ENCODE peak calls at places on chromosomes 7 and 10, in ten cellular contexts. O, Z, H, I, W, D, R, N, E and L are unnamed samples.

GRCh38 chr10:21516270-21517131 is 9.0 kb downstream of the SKIDA1 start:
- DNase-seq in O (peak), Z (peak), H (no peak), I (peak), W (peak), D (peak), R (peak), N (no peak), E (no peak), L (peak)

GRCh38 chr7:75762350-75762917 is 9.6 kb downstream of the CCL26 start:
- DNase-seq in O (no peak), Z (peak), H (peak), I (no peak), W (peak), D (no peak), R (peak), N (no peak), E (peak), L (peak)

GRCh38 chr10:96044686-96045085 is 1.3 kb downstream of the CCNJ start:
- DNase-seq in O (no peak), Z (no peak), H (no peak), I (peak), W (no peak), D (no peak), R (no peak), N (no peak), E (no peak), L (no peak)

GRCh38 chr10:80909254-80909653 is 371.6 kb downstream of the SH2D4B start:
- DNase-seq in O (no peak), Z (no peak), H (no peak), I (no peak), W (no peak), D (no peak), R (no peak), N (no peak), E (no peak), L (no peak)

GRCh38 chr7:133873187-133873586 is 254.0 kb upstream of the LRGUK start:
- DNase-seq in O (no peak), Z (no peak), H (no peak), I (no peak), W (no peak), D (no peak), R (no peak), N (no peak), E (no peak), L (no peak)

GRCh38 chr10:129963076-129963830 is 821 bp downstream of the EBF3 start:
- DNase-seq in O (no peak), Z (no peak), H (no peak), I (no peak), W (peak), D (no peak), R (peak), N (no peak), E (no peak), L (peak)

GRCh38 chr7:69599879-69600764 is 1.8 kb downstream of the AUTS2 start:
- DNase-seq in O (no peak), Z (peak), H (no peak), I (no peak), W (peak), D (peak), R (peak), N (no peak), E (no peak), L (peak)

GRCh38 chr10:119268871-119269506 is 61.6 kb downstream of the GRK5 start:
- DNase-seq in O (peak), Z (peak), H (no peak), I (peak), W (no peak), D (peak), R (peak), N (peak), E (peak), L (no peak)

GRCh38 chr7:91636129-91636724 is 244.3 kb downstream of the MTERF1 start:
- DNase-seq in O (no peak), Z (no peak), H (no peak), I (peak), W (no peak), D (no peak), R (no peak), N (no peak), E (no peak), L (peak)

GRCh38 chr10:3045471-3046209 is 21.7 kb upstream of the PFKP start:
- DNase-seq in O (no peak), Z (no peak), H (no peak), I (no peak), W (no peak), D (peak), R (no peak), N (no peak), E (no peak), L (no peak)

GRCh38 chr7:98360221-98361124 is 40.4 kb downstream of the BAIAP2L1 start:
- DNase-seq in O (no peak), Z (no peak), H (no peak), I (no peak), W (no peak), D (no peak), R (no peak), N (no peak), E (no peak), L (no peak)

GRCh38 chr10:92419740-92420553 is 129.0 kb downstream of the MARCHF5 start:
- DNase-seq in O (no peak), Z (peak), H (no peak), I (peak), W (no peak), D (peak), R (peak), N (no peak), E (no peak), L (no peak)

GRCh38 chr7:8037151-8037550 is 68.6 kb downstream of the GLCCI1 start:
- DNase-seq in O (no peak), Z (no peak), H (no peak), I (no peak), W (no peak), D (no peak), R (no peak), N (no peak), E (no peak), L (no peak)

GRCh38 chr10:62050941-62051433 is 149.5 kb downstream of the ARID5B start:
- DNase-seq in O (peak), Z (peak), H (peak), I (peak), W (no peak), D (peak), R (peak), N (peak), E (peak), L (no peak)

GRCh38 chr7:1700536-1701333 is 30.7 kb downstream of the ELFN1 start:
- DNase-seq in O (no peak), Z (no peak), H (no peak), I (no peak), W (no peak), D (no peak), R (no peak), N (no peak), E (no peak), L (no peak)

GRCh38 chr10:66505003-66505707 is 420.7 kb upstream of the LRRTM3 start:
- DNase-seq in O (no peak), Z (no peak), H (no peak), I (no peak), W (no peak), D (no peak), R (no peak), N (no peak), E (no peak), L (no peak)

GRCh38 chr7:78769551-78770101 is 683.8 kb downstream of the MAGI2 start:
- DNase-seq in O (no peak), Z (peak), H (no peak), I (no peak), W (peak), D (no peak), R (peak), N (no peak), E (no peak), L (no peak)

GRCh38 chr10:5563991-5564536 is 39.3 kb downstream of the CALML3 start:
- DNase-seq in O (peak), Z (no peak), H (no peak), I (peak), W (no peak), D (peak), R (no peak), N (peak), E (no peak), L (no peak)

GRCh38 chr7:47074702-47075153 is 507.2 kb downstream of the TNS3 start:
- DNase-seq in O (no peak), Z (no peak), H (no peak), I (no peak), W (no peak), D (peak), R (no peak), N (no peak), E (no peak), L (no peak)

GRCh38 chr7:129168219-129168991 is 20.0 kb upstream of the SMO start:
- DNase-seq in O (no peak), Z (no peak), H (no peak), I (no peak), W (no peak), D (no peak), R (no peak), N (no peak), E (peak), L (no peak)

GRCh38 chr7:130273081-130273699 is 6.5 kb downstream of the CPA2 start:
- DNase-seq in O (peak), Z (no peak), H (no peak), I (peak), W (peak), D (peak), R (no peak), N (no peak), E (no peak), L (no peak)

GRCh38 chr7:70525991-70526390 is 606.0 kb upstream of the GALNT17 start:
- DNase-seq in O (no peak), Z (no peak), H (no peak), I (no peak), W (no peak), D (no peak), R (no peak), N (no peak), E (no peak), L (no peak)

GRCh38 chr10:110226926-110227641 is 19.7 kb downstream of the MXI1 start:
- DNase-seq in O (peak), Z (peak), H (no peak), I (peak), W (peak), D (peak), R (peak), N (peak), E (no peak), L (peak)

GRCh38 chr10:102392306-102392705 is 3.2 kb upstream of the NFKB2 start:
- DNase-seq in O (no peak), Z (no peak), H (no peak), I (no peak), W (no peak), D (no peak), R (no peak), N (no peak), E (no peak), L (no peak)

GRCh38 chr10:104614245-104614831 is 26.8 kb upstream of the SORCS3 start:
- DNase-seq in O (no peak), Z (peak), H (no peak), I (peak), W (no peak), D (no peak), R (peak), N (no peak), E (no peak), L (no peak)

GRCh38 chr10:59880976-59881510 is 25.3 kb downstream of the CCDC6 start:
- DNase-seq in O (peak), Z (no peak), H (no peak), I (peak), W (no peak), D (no peak), R (peak), N (no peak), E (no peak), L (no peak)

GRCh38 chr10:31836569-31837406 is 91.8 kb downstream of the ARHGAP12 start:
- DNase-seq in O (no peak), Z (peak), H (no peak), I (peak), W (no peak), D (no peak), R (peak), N (no peak), E (peak), L (peak)

GRCh38 chr10:51651063-51651462 is 48.3 kb downstream of the CSTF2T start:
- DNase-seq in O (no peak), Z (no peak), H (no peak), I (no peak), W (no peak), D (no peak), R (no peak), N (no peak), E (no peak), L (no peak)

GRCh38 chr10:60444494-60445064 is 54.9 kb upstream of the ANK3 start:
- DNase-seq in O (no peak), Z (no peak), H (no peak), I (no peak), W (no peak), D (no peak), R (no peak), N (no peak), E (no peak), L (no peak)

GRCh38 chr7:41148521-41148951 is 554.4 kb downstream of the INHBA start:
- DNase-seq in O (no peak), Z (no peak), H (peak), I (no peak), W (no peak), D (no peak), R (no peak), N (no peak), E (no peak), L (peak)

GRCh38 chr10:70898687-70899086 is 10.3 kb upstream of the PCBD1 start:
- DNase-seq in O (no peak), Z (no peak), H (no peak), I (no peak), W (no peak), D (no peak), R (no peak), N (no peak), E (no peak), L (no peak)

GRCh38 chr7:138843632-138844580 is 45.9 kb upstream of the ATP6V0A4 start:
- DNase-seq in O (no peak), Z (no peak), H (no peak), I (no peak), W (no peak), D (no peak), R (no peak), N (no peak), E (no peak), L (no peak)

GRCh38 chr7:3835102-3835501 is 534.0 kb downstream of the SDK1 start:
- DNase-seq in O (no peak), Z (no peak), H (no peak), I (no peak), W (no peak), D (no peak), R (no peak), N (no peak), E (no peak), L (no peak)

GRCh38 chr10:121823993-121824463 is 103.8 kb downstream of the ATE1 start:
- DNase-seq in O (no peak), Z (peak), H (no peak), I (no peak), W (peak), D (no peak), R (peak), N (no peak), E (peak), L (peak)

GRCh38 chr7:117010375-117011133 is 57.3 kb downstream of the ST7 start:
- DNase-seq in O (no peak), Z (no peak), H (no peak), I (peak), W (no peak), D (no peak), R (peak), N (no peak), E (no peak), L (no peak)

GRCh38 chr7:152366662-152367061 is 69.1 kb downstream of the KMT2C start:
- DNase-seq in O (no peak), Z (no peak), H (no peak), I (no peak), W (no peak), D (peak), R (no peak), N (no peak), E (no peak), L (no peak)

GRCh38 chr10:76034236-76035009 is 603.0 kb downstream of the LRMDA start:
- DNase-seq in O (no peak), Z (no peak), H (no peak), I (no peak), W (peak), D (peak), R (no peak), N (no peak), E (no peak), L (no peak)

GRCh38 chr7:150722403-150723065 is 6.1 kb downstream of the GIMAP1 start:
- DNase-seq in O (no peak), Z (no peak), H (no peak), I (no peak), W (no peak), D (no peak), R (no peak), N (no peak), E (peak), L (no peak)